ENCODE peak calls at places on chromosomes 5 and 9, in nine cellular contexts. D, F, J, K, W, A, H, G and L are unnamed samples.
A peak's percentile ranks its signal among the peaks of the same experiment; 100 is the strongest.

GRCh38 chr9:38619556-38620447 is 594 bp downstream of the ANKRD18A start:
- DNase-seq in D (no peak), F (no peak), J (peak; percentile 28), K (no peak), W (no peak), A (no peak), H (peak; percentile 39), G (no peak), L (no peak)

GRCh38 chr9:114290561-114290986 is 32.3 kb upstream of the ORM1 start:
- DNase-seq in D (no peak), F (no peak), J (peak; percentile 19), K (no peak), W (peak; percentile 38), A (peak; percentile 13), H (peak; percentile 8), G (no peak), L (peak; percentile 86)

GRCh38 chr9:107465467-107466451 is 23.8 kb downstream of the KLF4 start:
- DNase-seq in D (peak; percentile 53), F (peak; percentile 67), J (peak; percentile 74), K (peak; percentile 84), W (peak; percentile 67), A (peak; percentile 65), H (peak; percentile 55), G (peak; percentile 33), L (no peak)

GRCh38 chr9:88197781-88198345 is 59.6 kb upstream of the SPATA31C2 start:
- DNase-seq in D (no peak), F (no peak), J (no peak), K (peak; percentile 43), W (no peak), A (no peak), H (no peak), G (peak; percentile 87), L (no peak)

GRCh38 chr9:110340306-110340705 is 2.6 kb upstream of the TXNDC8 start:
- DNase-seq in D (no peak), F (no peak), J (no peak), K (no peak), W (no peak), A (no peak), H (no peak), G (no peak), L (no peak)

GRCh38 chr5:44714871-44715580 is 93.7 kb upstream of the MRPS30 start:
- DNase-seq in D (no peak), F (no peak), J (no peak), K (no peak), W (no peak), A (no peak), H (no peak), G (no peak), L (no peak)

GRCh38 chr9:96391021-96391765 is 7.7 kb upstream of the SLC35D2 start:
- DNase-seq in D (no peak), F (no peak), J (no peak), K (no peak), W (no peak), A (no peak), H (peak; percentile 69), G (peak; percentile 37), L (no peak)

GRCh38 chr9:114033397-114034103 is 44.5 kb downstream of the AMBP start:
- DNase-seq in D (no peak), F (peak; percentile 8), J (peak; percentile 47), K (no peak), W (peak; percentile 43), A (peak; percentile 15), H (peak; percentile 5), G (no peak), L (peak; percentile 74)

GRCh38 chr5:145220491-145220890 is 614.7 kb downstream of the PRELID2 start:
- DNase-seq in D (no peak), F (no peak), J (no peak), K (no peak), W (no peak), A (no peak), H (peak; percentile 10), G (no peak), L (no peak)

DNA sequence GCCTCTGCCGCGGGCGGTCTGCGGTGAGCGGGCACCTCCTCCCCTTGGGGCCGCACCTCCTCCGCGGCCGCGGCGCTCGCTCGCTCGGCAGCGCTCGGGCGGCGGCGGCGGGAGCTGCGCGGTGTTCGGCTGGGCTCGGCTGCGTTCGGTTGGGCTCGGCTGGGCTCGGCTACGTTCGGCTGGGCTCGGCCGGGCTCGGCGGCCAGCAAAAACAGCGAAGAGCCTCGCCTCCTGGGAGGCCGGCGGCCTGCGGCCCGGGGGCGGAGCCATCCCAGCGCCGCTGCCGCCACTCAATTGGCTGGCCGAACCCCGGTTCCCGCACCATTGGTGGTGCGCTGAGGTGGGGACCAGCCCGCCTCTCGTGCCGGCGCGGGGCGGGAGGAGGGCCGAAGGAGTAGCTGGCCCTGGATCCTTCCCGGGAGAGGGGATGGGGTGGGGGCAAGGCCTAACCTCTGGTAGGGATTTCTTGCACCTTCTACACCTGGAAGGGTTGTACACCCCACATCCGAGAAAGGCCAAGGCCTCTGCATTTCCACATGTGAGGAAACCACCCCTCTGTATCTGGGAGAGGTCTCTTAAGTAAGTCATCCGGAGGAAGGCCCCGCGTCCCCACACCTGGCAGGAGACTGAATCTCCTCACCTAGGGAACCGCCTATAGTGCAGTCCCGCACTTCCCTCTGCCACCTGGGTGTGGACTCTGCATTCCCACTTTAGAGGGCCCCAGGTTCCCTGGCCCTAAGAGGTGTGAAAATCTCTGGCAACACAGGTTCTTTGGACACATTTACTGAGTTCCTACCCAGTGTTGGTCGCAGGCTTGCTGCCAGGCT is at the start of gene ENHO:
- DNase-seq in D (peak; percentile 81), F (peak; percentile 80), J (peak; percentile 91), K (peak; percentile 94), W (peak; percentile 89), A (peak; percentile 81), H (peak; percentile 92), G (peak; percentile 75), L (no peak)
- TF ChIP-seq POLR2A in D (no peak), F (no peak), J (no peak), K (peak; percentile 20), W (no peak), A (no peak), H (no peak), G (no peak), L (no peak)

DNA sequence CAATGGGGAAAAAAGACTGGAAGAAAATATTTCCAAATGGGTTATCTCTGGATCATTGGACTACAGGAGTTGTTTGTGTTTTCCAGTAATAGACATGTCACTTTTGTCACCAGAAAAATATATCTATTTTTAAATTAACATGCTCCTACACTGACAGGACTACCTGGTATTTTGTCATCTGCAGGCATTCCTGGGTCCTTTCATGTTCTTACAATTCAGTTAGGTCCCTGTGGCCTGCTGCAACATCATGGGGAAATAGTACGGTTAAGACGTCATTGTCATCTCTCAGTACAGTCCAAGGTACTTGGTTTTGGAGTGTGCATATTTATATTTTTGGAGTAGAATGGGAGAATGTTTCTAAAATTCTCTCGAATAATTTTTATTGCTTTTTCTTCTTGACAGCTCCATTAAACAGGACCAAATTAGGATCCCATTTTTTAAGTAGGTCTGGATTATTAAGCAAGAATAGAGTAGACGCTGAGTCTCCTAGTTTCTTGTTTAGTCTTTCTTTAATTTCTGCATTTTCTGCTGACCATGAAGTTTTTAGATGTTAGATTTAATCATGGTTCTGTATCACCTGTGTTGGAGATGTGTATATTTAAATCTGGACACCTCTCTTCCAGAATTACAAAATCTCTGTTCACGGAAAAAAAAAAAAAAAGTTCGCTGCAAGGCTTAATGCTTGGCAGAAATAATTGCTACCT is 46.9 kb downstream of the SLC22A5 start:
- DNase-seq in D (no peak), F (no peak), J (no peak), K (no peak), W (no peak), A (no peak), H (no peak), G (no peak), L (peak; percentile 54)
- TF ChIP-seq POLR2A in D (no peak), F (no peak), J (no peak), K (no peak), W (no peak), A (no peak), H (no peak), G (no peak), L (no peak)

DNA sequence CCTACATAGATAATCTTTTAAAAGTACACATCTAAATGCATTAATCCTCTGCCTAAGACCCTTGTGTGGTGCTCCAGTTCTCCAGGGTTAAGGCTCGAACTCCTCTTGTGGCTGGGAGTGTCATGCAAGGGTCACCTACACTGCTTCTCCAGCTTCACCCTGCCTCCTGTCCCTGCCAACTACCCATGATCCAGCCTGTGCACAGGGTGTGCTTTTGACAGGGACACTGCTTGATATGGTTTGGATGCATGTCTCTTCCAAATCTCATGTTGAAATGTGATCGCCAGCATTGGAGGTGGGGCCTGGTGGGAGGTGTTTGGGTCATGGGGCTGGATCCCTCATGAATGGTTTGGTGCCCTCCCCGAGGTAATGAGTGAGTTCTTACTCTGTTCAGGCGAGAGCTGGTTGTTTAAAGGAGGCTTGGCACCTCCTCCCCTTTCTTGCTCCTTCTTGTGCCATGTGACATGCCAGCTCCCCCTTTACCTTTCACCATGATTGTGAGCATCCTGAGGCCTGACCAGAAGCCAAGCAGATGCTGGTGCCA is 48.5 kb downstream of the SLC22A5 start:
- DNase-seq in D (no peak), F (no peak), J (no peak), K (no peak), W (no peak), A (no peak), H (no peak), G (no peak), L (no peak)
- TF ChIP-seq POLR2A in D (no peak), F (no peak), J (no peak), K (no peak), W (no peak), A (no peak), H (no peak), G (no peak), L (no peak)

GRCh38 chr9:137083418-137084004 is 3.3 kb upstream of the MAN1B1 start:
- DNase-seq in D (no peak), F (peak; percentile 81), J (peak; percentile 73), K (peak; percentile 78), W (no peak), A (no peak), H (peak; percentile 47), G (peak; percentile 97), L (no peak)
- TF ChIP-seq POLR2A in D (no peak), F (no peak), J (no peak), K (peak; percentile 10), W (no peak), A (no peak), H (no peak), G (no peak), L (no peak)